ENCODE peak calls at places on chromosomes 5 and 9, in six cellular contexts. U is prostate gland, Q is H9, X is fibroblast of mammary gland, C is AG10803, A is lower leg skin. M is an unnamed sample.

GRCh38 chr5:76807296-76807695 is 11.5 kb upstream of the F2RL1 start:
- DNase-seq in A (no peak), C (peak), U (no peak), Q (peak), X (peak), M (no peak)

GRCh38 chr5:32733582-32734340 is 22.6 kb downstream of the NPR3 start:
- DNase-seq in A (no peak), C (no peak), X (no peak), U (no peak), Q (no peak), M (no peak)

GRCh38 chr5:168226012-168226411 is 65.4 kb upstream of the WWC1 start:
- DNase-seq in X (no peak), U (no peak), Q (no peak), A (no peak), C (no peak), M (no peak)

GRCh38 chr5:134124289-134125194 is 10.1 kb downstream of the TCF7 start:
- DNase-seq in A (no peak), U (no peak), Q (no peak), C (peak), X (peak), M (no peak)

GRCh38 chr5:71891856-71892255 is 172.8 kb downstream of the CARTPT start:
- DNase-seq in U (peak), A (no peak), X (no peak), C (peak), Q (peak), M (peak)

GRCh38 chr9:87393706-87394255 is 103.9 kb upstream of the DAPK1 start:
- DNase-seq in A (no peak), Q (no peak), C (no peak), X (no peak), U (no peak), M (no peak)

GRCh38 chr9:137199411-137200121 is 975 bp downstream of the TPRN start:
- DNase-seq in C (no peak), U (no peak), Q (no peak), X (no peak), A (no peak), M (no peak)

GRCh38 chr5:110179291-110179690 is 489.6 kb downstream of the MAN2A1 start:
- DNase-seq in A (no peak), Q (no peak), U (no peak), C (no peak), X (no peak), M (no peak)

GRCh38 chr5:160919610-160920009 is 67.6 kb upstream of the ATP10B start:
- DNase-seq in C (no peak), X (no peak), Q (no peak), A (no peak), U (no peak), M (no peak)

GRCh38 chr5:8831251-8831650 is 714.6 kb downstream of the SEMA5A start:
- DNase-seq in U (no peak), Q (no peak), X (no peak), C (no peak), A (no peak), M (no peak)

GRCh38 chr5:112647428-112647827 is 90.3 kb upstream of the APC start:
- DNase-seq in C (no peak), X (no peak), A (no peak), U (no peak), Q (peak), M (no peak)

GRCh38 chr5:54944364-54944763 is 41.0 kb downstream of the ESM1 start:
- DNase-seq in A (no peak), Q (no peak), C (peak), X (peak), U (peak), M (peak)

GRCh38 chr9:129750010-129750409 is 2.8 kb downstream of the PTGES start:
- DNase-seq in A (peak), U (no peak), X (peak), Q (no peak), C (peak), M (no peak)

GRCh38 chr5:177403194-177403825 is 2.8 kb upstream of the PFN3 start:
- DNase-seq in U (no peak), Q (peak), C (no peak), A (peak), X (no peak), M (no peak)

GRCh38 chr5:141883184-141883947 is 5.2 kb upstream of the PCDH1 start:
- DNase-seq in C (peak), U (no peak), Q (peak), X (peak), A (peak), M (peak)

GRCh38 chr5:172454355-172455086 is at the start of gene SH3PXD2B:
- DNase-seq in C (peak), X (peak), Q (peak), A (peak), U (peak), M (peak)

GRCh38 chr9:127578952-127579853 is 32.9 kb upstream of the STXBP1 start:
- DNase-seq in A (peak), C (peak), X (peak), Q (peak), U (peak), M (peak)
- TF ChIP-seq CTCF in A (no peak), C (peak), X (peak), Q (peak), U (peak), M (peak)

GRCh38 chr9:98234231-98234825 is 21.1 kb downstream of the TBC1D2 start:
- DNase-seq in U (no peak), X (no peak), A (no peak), Q (no peak), C (no peak), M (no peak)

GRCh38 chr9:98235126-98235525 is 20.3 kb downstream of the TBC1D2 start:
- DNase-seq in X (no peak), Q (no peak), U (no peak), C (no peak), A (no peak), M (no peak)

GRCh38 chr9:98232926-98233325 is 22.5 kb downstream of the TBC1D2 start:
- DNase-seq in C (no peak), A (no peak), Q (no peak), X (no peak), U (no peak), M (no peak)

GRCh38 chr9:98240475-98240874 is 15.0 kb downstream of the TBC1D2 start:
- DNase-seq in C (no peak), X (no peak), U (no peak), A (no peak), Q (no peak), M (no peak)

GRCh38 chr9:98236881-98237487 is 18.5 kb downstream of the TBC1D2 start:
- DNase-seq in Q (no peak), U (no peak), A (no peak), X (no peak), C (no peak), M (no peak)
- TF ChIP-seq CTCF in Q (no peak), U (no peak), A (no peak), X (no peak), C (no peak), M (no peak)

GRCh38 chr5:36363101-36363500 is 61.4 kb upstream of the RANBP3L start:
- DNase-seq in C (peak), A (no peak), X (peak), U (no peak), Q (peak), M (no peak)
- TF ChIP-seq CTCF in C (peak), A (no peak), X (peak), U (no peak), Q (peak), M (no peak)

GRCh38 chr9:93422987-93423386 is 28.5 kb upstream of the FAM120A start:
- DNase-seq in U (peak), X (no peak), A (no peak), Q (no peak), C (no peak), M (no peak)

GRCh38 chr9:93431498-93432105 is 19.9 kb upstream of the FAM120A start:
- DNase-seq in U (no peak), A (no peak), X (no peak), Q (no peak), C (no peak), M (peak)

GRCh38 chr9:93432964-93433363 is 18.5 kb upstream of the FAM120A start:
- DNase-seq in Q (no peak), X (no peak), U (no peak), A (no peak), C (no peak), M (no peak)

GRCh38 chr9:93427655-93428379 is 23.7 kb upstream of the FAM120A start:
- DNase-seq in Q (peak), U (no peak), A (no peak), C (no peak), X (no peak), M (peak)
- TF ChIP-seq CTCF in Q (peak), U (no peak), A (no peak), C (no peak), X (peak), M (no peak)

DNA sequence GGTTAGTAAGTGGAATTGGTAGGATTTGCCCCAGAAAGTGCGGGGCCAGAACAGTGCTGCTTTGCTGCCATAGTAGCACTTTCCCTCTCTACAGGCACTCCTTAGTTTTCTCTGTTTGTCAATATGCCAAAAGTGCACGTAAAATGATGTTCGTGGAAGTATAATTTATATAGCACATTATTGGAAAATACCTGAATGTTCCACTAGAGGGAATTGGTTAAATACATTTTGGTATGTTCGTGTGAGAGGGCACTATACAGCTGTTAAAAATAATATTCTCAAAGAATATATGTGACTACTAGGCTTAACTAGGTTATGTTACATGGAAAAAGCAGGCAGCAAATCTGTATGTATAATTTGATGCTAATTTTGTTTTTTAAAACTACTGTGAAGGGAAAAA is 184.0 kb upstream of the GDNF start:
- DNase-seq in A (no peak), C (no peak), U (no peak), Q (no peak), X (no peak), M (no peak)
- TF ChIP-seq CTCF in A (no peak), C (peak), U (no peak), Q (no peak), X (peak), M (peak)

M was measured in endothelial cell.